ENCODE peak calls at places on chromosomes 4 and X, in six cellular contexts. J, C, Q, T, U and V are unnamed samples.

GRCh38 chrX:54484666-54485065 is 11.4 kb downstream of the FGD1 start:
- DNase-seq in Q (no peak), T (no peak), U (no peak), J (no peak), C (no peak), V (no peak)

GRCh38 chr4:39754309-39754708 is 56.4 kb downstream of the UBE2K start:
- DNase-seq in C (no peak), U (no peak), Q (no peak), T (no peak), J (no peak), V (no peak)

GRCh38 chrX:153708415-153708814 is 15.8 kb downstream of the BCAP31 start:
- DNase-seq in C (peak), Q (no peak), U (peak), T (peak), J (peak), V (no peak)

GRCh38 chrX:858542-859078 is 228.0 kb downstream of the SHOX start:
- DNase-seq in C (no peak), U (no peak), Q (no peak), J (no peak), T (no peak), V (no peak)

GRCh38 chr4:140052050-140052449 is 101.9 kb downstream of the MAML3 start:
- DNase-seq in Q (peak), T (no peak), J (no peak), C (peak), U (peak), V (no peak)

GRCh38 chrX:23548164-23548563 is 119.1 kb upstream of the PRDX4 start:
- DNase-seq in T (no peak), J (no peak), Q (no peak), C (no peak), U (no peak), V (no peak)

GRCh38 chr4:175946472-175947116 is 119.0 kb upstream of the WDR17 start:
- DNase-seq in T (no peak), U (peak), J (no peak), Q (no peak), C (no peak), V (no peak)

GRCh38 chr4:179569549-179569948 is 2127.3 kb upstream of the AGA start:
- DNase-seq in Q (no peak), C (no peak), J (no peak), U (no peak), T (no peak), V (no peak)

GRCh38 chrX:42996861-42997260 is 218.9 kb upstream of the PPP1R2C start:
- DNase-seq in Q (no peak), C (no peak), U (peak), T (no peak), J (no peak), V (no peak)

GRCh38 chr4:82851902-82852750 is 38.8 kb downstream of the SEC31A start:
- DNase-seq in C (peak), Q (peak), J (peak), T (no peak), U (peak), V (peak)

GRCh38 chr4:120918788-120919187 is 3.7 kb downstream of the PRDM5 start:
- DNase-seq in C (no peak), U (no peak), Q (no peak), J (no peak), T (no peak), V (no peak)

GRCh38 chrX:11137543-11138139 is 26.5 kb downstream of the HCCS start:
- DNase-seq in Q (peak), U (peak), J (no peak), C (peak), T (no peak), V (peak)

GRCh38 chr4:71239365-71239764 is 99.5 kb upstream of the SLC4A4 start:
- DNase-seq in C (no peak), U (no peak), Q (no peak), T (no peak), J (no peak), V (no peak)

GRCh38 chr4:89307446-89308160 is at the start of gene GPRIN3:
- DNase-seq in U (peak), Q (no peak), C (no peak), J (no peak), T (peak), V (no peak)

GRCh38 chr4:54005475-54005874 is 58.9 kb downstream of the CHIC2 start:
- DNase-seq in U (no peak), C (no peak), Q (no peak), J (no peak), T (no peak), V (no peak)

GRCh38 chr4:186932631-186933150 is 209.0 kb upstream of the FAT1 start:
- DNase-seq in U (peak), Q (peak), C (peak), T (no peak), J (no peak), V (no peak)

GRCh38 chr4:52173470-52174055 is 122.5 kb downstream of the SPATA18 start:
- DNase-seq in U (peak), C (no peak), T (no peak), J (no peak), Q (no peak), V (no peak)

GRCh38 chrX:39969099-39969825 is 128.5 kb downstream of the BCOR start:
- DNase-seq in J (no peak), Q (no peak), U (peak), T (peak), C (no peak), V (no peak)

GRCh38 chr4:118279328-118279727 is 73.5 kb downstream of the PRSS12 start:
- DNase-seq in C (no peak), U (no peak), J (peak), T (no peak), Q (no peak), V (no peak)

GRCh38 chrX:49915352-49916222 is 6.8 kb upstream of the CLCN5 start:
- DNase-seq in J (peak), U (peak), C (peak), Q (peak), T (no peak), V (peak)

GRCh38 chr4:146269228-146269653 is 54.9 kb downstream of the REELD1 start:
- DNase-seq in J (no peak), T (no peak), U (no peak), Q (no peak), C (no peak), V (no peak)

GRCh38 chr4:146271466-146271865 is 57.1 kb downstream of the REELD1 start:
- DNase-seq in Q (no peak), U (no peak), J (no peak), C (no peak), T (no peak), V (no peak)

GRCh38 chr4:146275370-146275769 is 61.0 kb downstream of the REELD1 start:
- DNase-seq in J (no peak), Q (no peak), U (no peak), C (no peak), T (no peak), V (no peak)

GRCh38 chr4:146274774-146275173 is 60.4 kb downstream of the REELD1 start:
- DNase-seq in T (no peak), C (no peak), Q (no peak), U (no peak), J (no peak), V (no peak)

DNA sequence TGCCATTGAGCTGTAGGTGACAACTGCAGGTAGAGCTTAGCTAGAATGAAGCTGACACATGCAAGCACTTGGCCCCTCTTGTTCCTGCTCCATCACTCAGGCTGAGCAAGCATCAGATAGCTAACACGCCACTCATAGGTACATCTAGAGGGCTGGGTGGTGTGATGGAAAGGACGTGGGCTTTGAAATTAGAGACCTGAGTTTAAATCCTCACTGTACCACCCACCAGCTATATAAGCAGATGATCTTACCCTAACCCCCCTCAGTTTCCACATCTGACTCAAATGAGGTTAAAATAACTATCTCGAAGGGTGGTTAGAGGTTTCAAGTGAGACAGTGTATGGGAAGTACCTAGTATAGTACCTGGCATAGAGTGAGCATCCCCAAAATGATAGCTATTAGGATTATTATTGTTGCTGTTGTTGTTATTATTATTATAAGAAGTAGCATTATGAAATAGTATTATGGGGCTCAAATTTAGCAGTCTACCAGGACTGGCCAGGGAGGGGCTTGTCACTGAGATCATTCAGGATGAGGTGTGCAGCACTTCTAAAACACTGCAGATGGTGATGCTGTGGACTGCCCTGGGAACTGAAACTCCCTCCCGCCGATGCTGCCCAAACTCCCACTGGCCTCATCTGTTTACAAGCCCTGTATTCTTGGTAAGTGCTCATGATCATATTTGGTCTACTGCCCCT is 59.0 kb downstream of the REELD1 start:
- DNase-seq in Q (no peak), U (no peak), C (no peak), T (no peak), J (no peak), V (no peak)
- TF ChIP-seq POLR2AphosphoS5 in Q (no peak), U (no peak), C (no peak), T (no peak), J (no peak), V (no peak)

GRCh38 chrX:120308558-120308957 is 2.7 kb downstream of the TMEM255A start:
- DNase-seq in C (no peak), J (no peak), Q (no peak), U (no peak), T (peak), V (no peak)
- H3K9ac ChIP-seq in C (no peak), J (no peak), Q (no peak), U (no peak), T (no peak), V (no peak)

GRCh38 chrX:129494887-129495286 is 28.4 kb downstream of the SMARCA1 start:
- DNase-seq in Q (no peak), U (no peak), T (no peak), C (no peak), J (no peak), V (no peak)
- TF ChIP-seq EZH2 in Q (no peak), U (no peak), T (no peak), C (no peak), J (no peak), V (no peak)

DNA sequence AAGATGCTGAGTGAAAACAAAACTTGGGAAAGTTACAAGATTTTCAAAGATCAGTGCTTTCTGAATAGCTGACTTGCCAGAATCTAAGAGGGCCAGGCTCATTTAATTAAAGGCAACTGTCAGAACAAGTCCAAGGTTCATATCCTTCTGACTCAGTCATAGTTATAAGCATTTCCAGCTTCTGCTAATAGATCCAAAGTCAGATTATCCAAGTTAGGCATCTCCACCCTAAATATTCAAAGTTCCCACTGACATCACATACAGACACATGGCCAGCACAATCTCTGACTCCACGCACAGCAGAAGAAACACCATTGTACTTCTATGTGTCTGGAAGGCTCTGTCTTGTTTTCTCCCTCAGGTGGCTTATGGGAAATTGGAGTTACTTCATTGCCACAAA is 41.8 kb downstream of the GASK1B start:
- DNase-seq in U (no peak), C (no peak), Q (no peak), T (no peak), J (no peak), V (no peak)
- TF ChIP-seq POLR2AphosphoS5 in U (no peak), C (no peak), Q (no peak), T (no peak), J (no peak), V (no peak)

GRCh38 chrX:29617725-29618124 is 597.6 kb upstream of the MAGEB2 start:
- DNase-seq in Q (no peak), C (no peak), U (no peak), J (no peak), T (no peak), V (no peak)

GRCh38 chrX:29617276-29617675 is 598.1 kb upstream of the MAGEB2 start:
- DNase-seq in C (no peak), J (no peak), T (no peak), U (no peak), Q (no peak), V (no peak)
- H3K9ac ChIP-seq in C (no peak), J (no peak), T (no peak), U (no peak), Q (no peak), V (no peak)

GRCh38 chr4:55757356-55758024 is 62.1 kb upstream of the EXOC1L start:
- DNase-seq in Q (no peak), U (no peak), J (no peak), C (no peak), T (no peak), V (no peak)

GRCh38 chr4:55756208-55756607 is 63.4 kb upstream of the EXOC1L start:
- DNase-seq in U (no peak), T (no peak), C (no peak), J (no peak), Q (no peak), V (no peak)

GRCh38 chr4:55753856-55754255 is 65.7 kb upstream of the EXOC1L start:
- DNase-seq in C (no peak), U (no peak), Q (no peak), J (no peak), T (no peak), V (no peak)

GRCh38 chr4:55752810-55753209 is 66.8 kb upstream of the EXOC1L start:
- DNase-seq in Q (no peak), T (no peak), U (no peak), J (no peak), C (no peak), V (no peak)

DNA sequence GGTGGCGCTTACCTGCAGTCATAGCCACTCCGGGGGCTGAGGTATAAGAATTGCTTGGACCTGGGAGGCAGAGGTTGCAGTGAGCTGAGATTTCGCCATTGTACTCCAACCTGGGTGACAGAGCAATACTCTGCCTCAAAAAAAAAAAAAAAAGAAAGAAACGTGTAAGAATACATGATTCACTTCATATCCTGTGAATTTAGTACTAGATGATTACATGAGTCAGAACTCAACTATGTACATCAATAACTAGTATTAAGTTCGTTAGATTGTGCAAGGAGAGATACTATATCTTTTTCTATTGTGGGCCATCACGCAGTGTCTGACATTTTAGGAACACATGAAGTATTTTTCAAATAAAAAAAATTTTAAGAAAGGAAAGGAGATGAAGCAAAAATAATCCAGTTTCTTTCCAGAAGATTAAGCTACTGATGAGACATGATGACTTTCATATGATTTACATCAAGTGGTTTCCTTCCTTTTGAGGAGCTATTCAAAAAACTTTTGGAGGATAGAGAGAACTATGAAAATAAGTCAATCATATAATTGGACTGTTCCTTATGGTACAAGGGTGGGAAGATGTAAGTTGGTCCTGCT is 64.7 kb upstream of the EXOC1L start:
- DNase-seq in T (no peak), J (no peak), U (peak), C (no peak), Q (peak), V (no peak)
- TF ChIP-seq EZH2 in T (no peak), J (no peak), U (no peak), C (no peak), Q (no peak), V (no peak)